ENCODE peak calls at places on chromosomes 3 and 15, in six cellular contexts. L is AML-193; Y is non-pigmented ciliary epithelial cell; C is NCI-H1092; S is spleen; G is natural killer cell treated with Interleukin-12 subunit alpha and Interleukin-12 subunit beta and Interleukin-15 and Interleukin-18, amount 100 ng/mL, for 72 hours. Z is an unnamed sample.

GRCh38 chr3:129558772-129559564 is 16.0 kb downstream of the H1-8 start:
- DNase-seq in Y (peak; percentile 15), S (peak; percentile 78), L (no peak), G (no peak), C (no peak), Z (no peak)

GRCh38 chr15:58409861-58410260 is 21.9 kb upstream of the LIPC start:
- DNase-seq in S (no peak), G (no peak), L (no peak), Y (no peak), C (no peak), Z (no peak)

GRCh38 chr3:53222183-53222901 is 33.5 kb downstream of the TKT start:
- DNase-seq in S (peak; percentile 69), Y (no peak), G (no peak), L (no peak), C (no peak), Z (no peak)

GRCh38 chr3:162610261-162610660 is 1113.7 kb downstream of the OTOL1 start:
- DNase-seq in S (no peak), C (no peak), L (no peak), Y (no peak), G (no peak), Z (no peak)

GRCh38 chr3:160825311-160825800 is 69.3 kb downstream of the PPM1L start:
- DNase-seq in Y (no peak), C (no peak), S (no peak), G (no peak), L (no peak), Z (no peak)

GRCh38 chr3:74532446-74532845 is 82.0 kb downstream of the CNTN3 start:
- DNase-seq in G (no peak), L (no peak), S (no peak), Y (peak; percentile 82), C (no peak), Z (no peak)

GRCh38 chr3:143158549-143158988 is 39.0 kb downstream of the CHST2 start:
- DNase-seq in Y (no peak), L (no peak), S (no peak), C (no peak), G (no peak), Z (no peak)

GRCh38 chr3:47782538-47783308 is 1.0 kb upstream of the SMARCC1 start:
- DNase-seq in Y (no peak), L (no peak), G (no peak), C (no peak), S (peak; percentile 52), Z (no peak)

GRCh38 chr3:123758081-123758564 is 126.0 kb downstream of the MYLK start:
- DNase-seq in S (no peak), G (no peak), C (peak; percentile 68), L (no peak), Y (no peak), Z (peak; percentile 87)